ENCODE peak calls at places on chromosomes 3 and 15, in five cellular contexts. One of them, this sample, is unnamed.

GRCh38 chr3:56467108-56467507 is 1.2 kb downstream of the ERC2 start:
- DNase-seq in activated naive CD4-positive, alpha-beta T cell treated with anti-CD3 and anti-CD28 coated beads, Interleukin-2, amount 50 U/mL, for 16 hours: peak
- DNase-seq in GM12892: no peak
- DNase-seq in body of pancreas: peak
- DNase-seq in mesendoderm: peak
- DNase-seq in this sample: peak

GRCh38 chr15:69386284-69386683 is 27.9 kb upstream of the KIF23 start:
- DNase-seq in activated naive CD4-positive, alpha-beta T cell treated with anti-CD3 and anti-CD28 coated beads, Interleukin-2, amount 50 U/mL, for 16 hours: no peak
- DNase-seq in GM12892: no peak
- DNase-seq in body of pancreas: no peak
- DNase-seq in mesendoderm: no peak
- DNase-seq in this sample: no peak

GRCh38 chr3:35187908-35188307 is 451.4 kb upstream of the ARPP21 start:
- DNase-seq in activated naive CD4-positive, alpha-beta T cell treated with anti-CD3 and anti-CD28 coated beads, Interleukin-2, amount 50 U/mL, for 16 hours: no peak
- DNase-seq in GM12892: no peak
- DNase-seq in body of pancreas: no peak
- DNase-seq in mesendoderm: no peak
- DNase-seq in this sample: no peak

GRCh38 chr3:8776406-8776805 is 7.0 kb upstream of the OXTR start:
- DNase-seq in activated naive CD4-positive, alpha-beta T cell treated with anti-CD3 and anti-CD28 coated beads, Interleukin-2, amount 50 U/mL, for 16 hours: no peak
- DNase-seq in GM12892: no peak
- DNase-seq in body of pancreas: no peak
- DNase-seq in mesendoderm: peak
- DNase-seq in this sample: no peak

GRCh38 chr3:168974628-168975403 is 688.7 kb downstream of the MECOM start:
- DNase-seq in activated naive CD4-positive, alpha-beta T cell treated with anti-CD3 and anti-CD28 coated beads, Interleukin-2, amount 50 U/mL, for 16 hours: no peak
- DNase-seq in GM12892: no peak
- DNase-seq in body of pancreas: no peak
- DNase-seq in mesendoderm: no peak
- DNase-seq in this sample: peak

GRCh38 chr15:92634046-92634445 is 21.5 kb downstream of the FAM174B start:
- DNase-seq in activated naive CD4-positive, alpha-beta T cell treated with anti-CD3 and anti-CD28 coated beads, Interleukin-2, amount 50 U/mL, for 16 hours: no peak
- DNase-seq in GM12892: no peak
- DNase-seq in body of pancreas: no peak
- DNase-seq in mesendoderm: peak
- DNase-seq in this sample: peak

GRCh38 chr3:116129187-116129945 is 315.9 kb downstream of the LSAMP start:
- DNase-seq in activated naive CD4-positive, alpha-beta T cell treated with anti-CD3 and anti-CD28 coated beads, Interleukin-2, amount 50 U/mL, for 16 hours: no peak
- DNase-seq in GM12892: no peak
- DNase-seq in body of pancreas: no peak
- DNase-seq in mesendoderm: no peak
- DNase-seq in this sample: no peak

GRCh38 chr3:193788189-193788946 is 195.4 kb downstream of the OPA1 start:
- DNase-seq in activated naive CD4-positive, alpha-beta T cell treated with anti-CD3 and anti-CD28 coated beads, Interleukin-2, amount 50 U/mL, for 16 hours: no peak
- DNase-seq in GM12892: peak
- DNase-seq in body of pancreas: peak
- DNase-seq in mesendoderm: peak
- DNase-seq in this sample: peak

GRCh38 chr3:140296796-140297352 is 361.9 kb downstream of the CLSTN2 start:
- DNase-seq in activated naive CD4-positive, alpha-beta T cell treated with anti-CD3 and anti-CD28 coated beads, Interleukin-2, amount 50 U/mL, for 16 hours: no peak
- DNase-seq in GM12892: no peak
- DNase-seq in body of pancreas: no peak
- DNase-seq in mesendoderm: no peak
- DNase-seq in this sample: no peak

GRCh38 chr15:88031461-88031860 is 225.1 kb downstream of the NTRK3 start:
- DNase-seq in activated naive CD4-positive, alpha-beta T cell treated with anti-CD3 and anti-CD28 coated beads, Interleukin-2, amount 50 U/mL, for 16 hours: no peak
- DNase-seq in GM12892: no peak
- DNase-seq in body of pancreas: no peak
- DNase-seq in mesendoderm: no peak
- DNase-seq in this sample: no peak